ENCODE peak calls at places on chromosomes 13 and 19, in nine cellular contexts. One of them, this sample, is unnamed.

GRCh38 chr19:6801397-6802086 is 29.0 kb downstream of the VAV1 start:
- DNase-seq in AG09309: no peak
- DNase-seq in HepG2: no peak
- DNase-seq in ovary: peak
- DNase-seq in lower leg skin: peak
- DNase-seq in ascending aorta: peak
- DNase-seq in AG04450: no peak
- DNase-seq in type B pancreatic cell: no peak
- DNase-seq in heart right ventricle: peak
- DNase-seq in this sample: peak

GRCh38 chr13:80132741-80133601 is 208.0 kb downstream of the SPRY2 start:
- DNase-seq in AG09309: no peak
- DNase-seq in HepG2: peak
- DNase-seq in ovary: peak
- DNase-seq in lower leg skin: peak
- DNase-seq in ascending aorta: no peak
- DNase-seq in AG04450: no peak
- DNase-seq in type B pancreatic cell: no peak
- DNase-seq in heart right ventricle: peak
- DNase-seq in this sample: peak

GRCh38 chr19:34373601-34374288 is 8.7 kb downstream of the GPI start:
- DNase-seq in AG09309: no peak
- DNase-seq in HepG2: no peak
- DNase-seq in ovary: no peak
- DNase-seq in lower leg skin: no peak
- DNase-seq in ascending aorta: no peak
- DNase-seq in AG04450: no peak
- DNase-seq in type B pancreatic cell: no peak
- DNase-seq in heart right ventricle: no peak
- DNase-seq in this sample: no peak

GRCh38 chr19:55042688-55043087 is 4.6 kb upstream of the GP6 start:
- DNase-seq in AG09309: no peak
- DNase-seq in HepG2: no peak
- DNase-seq in ovary: no peak
- DNase-seq in lower leg skin: no peak
- DNase-seq in ascending aorta: no peak
- DNase-seq in AG04450: no peak
- DNase-seq in type B pancreatic cell: no peak
- DNase-seq in heart right ventricle: no peak
- DNase-seq in this sample: no peak

GRCh38 chr13:50376895-50377575 is 361.8 kb downstream of the KCNRG start:
- DNase-seq in AG09309: no peak
- DNase-seq in HepG2: peak
- DNase-seq in ovary: no peak
- DNase-seq in lower leg skin: no peak
- DNase-seq in ascending aorta: no peak
- DNase-seq in AG04450: no peak
- DNase-seq in type B pancreatic cell: no peak
- DNase-seq in heart right ventricle: no peak
- DNase-seq in this sample: no peak

GRCh38 chr19:41698746-41699230 is 9.6 kb upstream of the CEACAM5 start:
- DNase-seq in AG09309: no peak
- DNase-seq in HepG2: no peak
- DNase-seq in ovary: no peak
- DNase-seq in lower leg skin: no peak
- DNase-seq in ascending aorta: no peak
- DNase-seq in AG04450: no peak
- DNase-seq in type B pancreatic cell: no peak
- DNase-seq in heart right ventricle: no peak
- DNase-seq in this sample: no peak

GRCh38 chr13:83008496-83008895 is 873.8 kb downstream of the SLITRK1 start:
- DNase-seq in AG09309: no peak
- DNase-seq in HepG2: no peak
- DNase-seq in ovary: no peak
- DNase-seq in lower leg skin: no peak
- DNase-seq in ascending aorta: no peak
- DNase-seq in AG04450: no peak
- DNase-seq in type B pancreatic cell: no peak
- DNase-seq in heart right ventricle: no peak
- DNase-seq in this sample: no peak

GRCh38 chr19:49801966-49802661 is 11.0 kb downstream of the FUZ start:
- DNase-seq in AG09309: no peak
- DNase-seq in HepG2: no peak
- DNase-seq in ovary: peak
- DNase-seq in lower leg skin: peak
- DNase-seq in ascending aorta: peak
- DNase-seq in AG04450: peak
- DNase-seq in type B pancreatic cell: no peak
- DNase-seq in heart right ventricle: peak
- DNase-seq in this sample: peak

GRCh38 chr19:15871570-15871969 is 26.3 kb downstream of the CYP4F2 start:
- DNase-seq in AG09309: no peak
- DNase-seq in HepG2: no peak
- DNase-seq in ovary: no peak
- DNase-seq in lower leg skin: no peak
- DNase-seq in ascending aorta: no peak
- DNase-seq in AG04450: no peak
- DNase-seq in type B pancreatic cell: no peak
- DNase-seq in heart right ventricle: no peak
- DNase-seq in this sample: no peak

GRCh38 chr19:47863514-47863936 is 4.5 kb downstream of the TPRX2 start:
- DNase-seq in AG09309: no peak
- DNase-seq in HepG2: peak
- DNase-seq in ovary: peak
- DNase-seq in lower leg skin: peak
- DNase-seq in ascending aorta: peak
- DNase-seq in AG04450: peak
- DNase-seq in type B pancreatic cell: peak
- DNase-seq in heart right ventricle: peak
- DNase-seq in this sample: peak

GRCh38 chr19:3068071-3068470 is 5.8 kb upstream of the TLE5 start:
- DNase-seq in AG09309: no peak
- DNase-seq in HepG2: no peak
- DNase-seq in ovary: no peak
- DNase-seq in lower leg skin: no peak
- DNase-seq in ascending aorta: no peak
- DNase-seq in AG04450: no peak
- DNase-seq in type B pancreatic cell: peak
- DNase-seq in heart right ventricle: no peak
- DNase-seq in this sample: no peak

GRCh38 chr13:51906581-51906980 is 44.8 kb downstream of the CCDC70 start:
- DNase-seq in AG09309: no peak
- DNase-seq in HepG2: peak
- DNase-seq in ovary: peak
- DNase-seq in lower leg skin: no peak
- DNase-seq in ascending aorta: no peak
- DNase-seq in AG04450: no peak
- DNase-seq in type B pancreatic cell: peak
- DNase-seq in heart right ventricle: no peak
- DNase-seq in this sample: peak

GRCh38 chr13:20230913-20231838 is 943 bp downstream of the GJB6 start:
- DNase-seq in AG09309: no peak
- DNase-seq in HepG2: no peak
- DNase-seq in ovary: no peak
- DNase-seq in lower leg skin: no peak
- DNase-seq in ascending aorta: no peak
- DNase-seq in AG04450: no peak
- DNase-seq in type B pancreatic cell: no peak
- DNase-seq in heart right ventricle: no peak
- DNase-seq in this sample: no peak

GRCh38 chr13:35388979-35389378 is 87.5 kb downstream of the MAB21L1 start:
- DNase-seq in AG09309: no peak
- DNase-seq in HepG2: no peak
- DNase-seq in ovary: no peak
- DNase-seq in lower leg skin: no peak
- DNase-seq in ascending aorta: no peak
- DNase-seq in AG04450: no peak
- DNase-seq in type B pancreatic cell: no peak
- DNase-seq in heart right ventricle: no peak
- DNase-seq in this sample: no peak

GRCh38 chr13:35768551-35768950 is 292.1 kb upstream of the MAB21L1 start:
- DNase-seq in AG09309: peak
- DNase-seq in HepG2: no peak
- DNase-seq in ovary: no peak
- DNase-seq in lower leg skin: no peak
- DNase-seq in ascending aorta: no peak
- DNase-seq in AG04450: no peak
- DNase-seq in type B pancreatic cell: no peak
- DNase-seq in heart right ventricle: no peak
- DNase-seq in this sample: no peak

GRCh38 chr19:48171584-48172170 is 1.2 kb downstream of the ZSWIM9 start:
- DNase-seq in AG09309: no peak
- DNase-seq in HepG2: no peak
- DNase-seq in ovary: peak
- DNase-seq in lower leg skin: no peak
- DNase-seq in ascending aorta: no peak
- DNase-seq in AG04450: no peak
- DNase-seq in type B pancreatic cell: no peak
- DNase-seq in heart right ventricle: no peak
- DNase-seq in this sample: no peak

GRCh38 chr19:10152100-10152499 is 32.4 kb upstream of the EIF3G start:
- DNase-seq in AG09309: no peak
- DNase-seq in HepG2: no peak
- DNase-seq in ovary: no peak
- DNase-seq in lower leg skin: no peak
- DNase-seq in ascending aorta: no peak
- DNase-seq in AG04450: no peak
- DNase-seq in type B pancreatic cell: no peak
- DNase-seq in heart right ventricle: no peak
- DNase-seq in this sample: no peak

GRCh38 chr13:75135325-75135825 is 346.6 kb downstream of the TBC1D4 start:
- DNase-seq in AG09309: peak
- DNase-seq in HepG2: no peak
- DNase-seq in ovary: no peak
- DNase-seq in lower leg skin: no peak
- DNase-seq in ascending aorta: no peak
- DNase-seq in AG04450: peak
- DNase-seq in type B pancreatic cell: no peak
- DNase-seq in heart right ventricle: no peak
- DNase-seq in this sample: no peak

GRCh38 chr19:43705729-43706128 is 10.1 kb upstream of the IRGC start:
- DNase-seq in AG09309: no peak
- DNase-seq in HepG2: no peak
- DNase-seq in ovary: no peak
- DNase-seq in lower leg skin: no peak
- DNase-seq in ascending aorta: no peak
- DNase-seq in AG04450: no peak
- DNase-seq in type B pancreatic cell: no peak
- DNase-seq in heart right ventricle: no peak
- DNase-seq in this sample: no peak
- TF ChIP-seq CTCF in AG09309: no peak
- TF ChIP-seq CTCF in HepG2: no peak
- TF ChIP-seq CTCF in ovary: no peak
- TF ChIP-seq CTCF in lower leg skin: no peak
- TF ChIP-seq CTCF in ascending aorta: no peak
- TF ChIP-seq CTCF in AG04450: no peak
- TF ChIP-seq CTCF in type B pancreatic cell: no peak
- TF ChIP-seq CTCF in heart right ventricle: no peak
- TF ChIP-seq CTCF in this sample: no peak

DNA sequence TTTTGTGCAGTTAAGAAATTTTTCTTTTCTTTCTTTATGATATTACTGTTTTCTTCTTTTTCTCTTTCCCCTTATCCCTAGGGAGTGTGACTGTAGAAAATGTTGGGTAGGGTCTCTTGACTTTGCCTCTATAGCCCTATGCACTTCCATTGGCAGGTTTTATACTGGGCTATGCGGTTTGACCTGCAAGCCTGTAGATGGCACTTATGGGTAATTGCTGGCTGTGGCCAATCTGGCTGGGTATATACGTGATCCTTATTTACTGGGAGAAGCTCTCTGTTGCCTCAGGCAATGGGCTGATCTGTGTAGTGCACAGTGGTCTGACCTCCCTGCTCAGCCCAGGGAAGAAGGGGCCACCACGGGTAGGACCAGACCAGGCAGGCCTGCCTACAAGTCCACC is 78.8 kb downstream of the RAP2A start:
- DNase-seq in AG09309: no peak
- DNase-seq in HepG2: peak
- DNase-seq in ovary: no peak
- DNase-seq in lower leg skin: no peak
- DNase-seq in ascending aorta: no peak
- DNase-seq in AG04450: no peak
- DNase-seq in type B pancreatic cell: no peak
- DNase-seq in heart right ventricle: no peak
- DNase-seq in this sample: no peak
- TF ChIP-seq CTCF in AG09309: no peak
- TF ChIP-seq CTCF in HepG2: peak
- TF ChIP-seq CTCF in ovary: no peak
- TF ChIP-seq CTCF in lower leg skin: no peak
- TF ChIP-seq CTCF in ascending aorta: no peak
- TF ChIP-seq CTCF in AG04450: peak
- TF ChIP-seq CTCF in type B pancreatic cell: no peak
- TF ChIP-seq CTCF in heart right ventricle: no peak
- TF ChIP-seq CTCF in this sample: no peak

GRCh38 chr19:38849746-38850230 is at the start of gene HNRNPL:
- DNase-seq in AG09309: no peak
- DNase-seq in HepG2: no peak
- DNase-seq in ovary: no peak
- DNase-seq in lower leg skin: peak
- DNase-seq in ascending aorta: no peak
- DNase-seq in AG04450: no peak
- DNase-seq in type B pancreatic cell: peak
- DNase-seq in heart right ventricle: no peak
- DNase-seq in this sample: no peak
- TF ChIP-seq CTCF in AG09309: peak
- TF ChIP-seq CTCF in HepG2: peak
- TF ChIP-seq CTCF in ovary: peak
- TF ChIP-seq CTCF in lower leg skin: no peak
- TF ChIP-seq CTCF in ascending aorta: peak
- TF ChIP-seq CTCF in AG04450: peak
- TF ChIP-seq CTCF in type B pancreatic cell: peak
- TF ChIP-seq CTCF in heart right ventricle: peak
- TF ChIP-seq CTCF in this sample: peak

DNA sequence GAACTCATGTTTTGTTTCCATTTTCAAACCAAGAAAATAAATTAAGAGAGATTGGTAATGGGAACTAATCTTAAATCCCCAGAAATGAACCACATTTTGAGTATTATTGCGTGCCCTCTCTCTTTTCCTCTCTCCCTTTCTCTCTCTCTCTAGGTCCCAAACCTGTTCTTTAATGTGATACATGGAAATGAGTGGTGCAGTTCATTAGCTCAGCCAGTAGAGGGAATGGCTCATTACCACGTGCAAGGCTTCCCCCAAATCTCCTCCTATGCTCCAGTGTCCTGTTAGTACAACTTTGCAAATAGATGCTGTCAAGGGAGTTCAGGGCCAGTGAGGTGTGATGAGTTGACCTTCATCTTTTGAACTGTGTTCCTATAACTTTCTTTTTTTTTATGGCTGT is 178.4 kb downstream of the FGF9 start:
- DNase-seq in AG09309: no peak
- DNase-seq in HepG2: peak
- DNase-seq in ovary: no peak
- DNase-seq in lower leg skin: no peak
- DNase-seq in ascending aorta: no peak
- DNase-seq in AG04450: no peak
- DNase-seq in type B pancreatic cell: no peak
- DNase-seq in heart right ventricle: no peak
- DNase-seq in this sample: no peak
- TF ChIP-seq CTCF in AG09309: no peak
- TF ChIP-seq CTCF in HepG2: peak
- TF ChIP-seq CTCF in ovary: no peak
- TF ChIP-seq CTCF in lower leg skin: no peak
- TF ChIP-seq CTCF in ascending aorta: peak
- TF ChIP-seq CTCF in AG04450: peak
- TF ChIP-seq CTCF in type B pancreatic cell: peak
- TF ChIP-seq CTCF in heart right ventricle: peak
- TF ChIP-seq CTCF in this sample: peak

GRCh38 chr19:19385900-19386339 is 19.6 kb upstream of the GATAD2A start:
- DNase-seq in AG09309: no peak
- DNase-seq in HepG2: no peak
- DNase-seq in ovary: no peak
- DNase-seq in lower leg skin: peak
- DNase-seq in ascending aorta: no peak
- DNase-seq in AG04450: no peak
- DNase-seq in type B pancreatic cell: no peak
- DNase-seq in heart right ventricle: peak
- DNase-seq in this sample: no peak
- TF ChIP-seq CTCF in AG09309: no peak
- TF ChIP-seq CTCF in HepG2: no peak
- TF ChIP-seq CTCF in ovary: no peak
- TF ChIP-seq CTCF in lower leg skin: no peak
- TF ChIP-seq CTCF in ascending aorta: no peak
- TF ChIP-seq CTCF in AG04450: no peak
- TF ChIP-seq CTCF in type B pancreatic cell: no peak
- TF ChIP-seq CTCF in heart right ventricle: no peak
- TF ChIP-seq CTCF in this sample: no peak

This sample was measured in left ventricle myocardium inferior.